ENCODE peak calls at places on chromosomes 2 and 18, in ten cellular contexts. B is psoas muscle; N is breast epithelium; P is spleen; G is body of pancreas; D is ovary; M is left lung; H is astrocyte; O is left ventricle myocardium inferior; E is CD8-positive, alpha-beta T cell. Q is an unnamed sample.

GRCh38 chr2:208265371-208265806 is 666 bp upstream of the PIKFYVE start:
- DNase-seq in P (peak), D (no peak), G (no peak), E (peak), H (peak), M (no peak), O (no peak), N (no peak), B (peak), Q (no peak)

GRCh38 chr2:15803987-15804619 is 136.2 kb upstream of the MYCN start:
- DNase-seq in M (no peak), P (no peak), D (no peak), O (no peak), G (no peak), B (no peak), E (no peak), N (no peak), H (no peak), Q (no peak)

GRCh38 chr2:221571108-221571390 is 1.1 kb downstream of the EPHA4 start:
- DNase-seq in M (no peak), O (no peak), E (peak), D (peak), G (no peak), N (no peak), H (peak), B (no peak), P (peak), Q (no peak)

GRCh38 chr18:75125359-75126331 is 83.3 kb downstream of the PTGR3 start:
- DNase-seq in N (peak), E (no peak), O (no peak), P (peak), M (no peak), D (no peak), B (no peak), G (no peak), H (peak), Q (peak)

GRCh38 chr2:43484323-43484930 is 111.4 kb downstream of the THADA start:
- DNase-seq in O (no peak), P (no peak), B (no peak), M (no peak), N (no peak), E (no peak), H (peak), D (no peak), G (no peak), Q (no peak)

GRCh38 chr18:58645398-58645797 is 16.5 kb upstream of the ALPK2 start:
- DNase-seq in G (no peak), O (no peak), B (no peak), N (no peak), D (no peak), E (no peak), P (no peak), H (peak), M (no peak), Q (no peak)

GRCh38 chr2:196941398-196942078 is 15.0 kb upstream of the PGAP1 start:
- DNase-seq in H (no peak), B (no peak), M (no peak), P (no peak), D (no peak), N (no peak), G (no peak), E (no peak), O (no peak), Q (no peak)

GRCh38 chr2:201484805-201485204 is 33.3 kb downstream of the STRADB start:
- DNase-seq in P (no peak), N (no peak), B (no peak), D (no peak), H (no peak), O (no peak), M (no peak), G (no peak), E (no peak), Q (no peak)

GRCh38 chr2:180694445-180695421 is 285.7 kb upstream of the UBE2E3 start:
- DNase-seq in N (no peak), D (no peak), P (no peak), H (no peak), G (no peak), B (no peak), O (no peak), M (no peak), E (no peak), Q (no peak)
- H3K4me3 ChIP-seq in N (no peak), D (no peak), P (no peak), H (no peak), G (no peak), B (no peak), O (no peak), M (no peak), E (no peak), Q (no peak)

GRCh38 chr2:238835726-238836301 is 12.1 kb upstream of the TWIST2 start:
- DNase-seq in B (no peak), G (no peak), H (no peak), N (no peak), P (no peak), D (no peak), M (no peak), E (no peak), O (no peak), Q (no peak)
- TF ChIP-seq CTCF in B (no peak), G (no peak), H (no peak), N (no peak), P (no peak), D (no peak), M (no peak), E (no peak), O (no peak), Q (no peak)

GRCh38 chr18:57532987-57533386 is 53.5 kb downstream of the FECH start:
- DNase-seq in O (no peak), H (no peak), D (no peak), B (no peak), M (no peak), G (no peak), N (no peak), E (no peak), P (no peak), Q (no peak)

GRCh38 chr18:57534535-57534934 is 52.0 kb downstream of the FECH start:
- DNase-seq in H (no peak), E (no peak), N (no peak), D (no peak), G (no peak), B (no peak), M (no peak), O (no peak), P (no peak), Q (no peak)

GRCh38 chr18:57533901-57534300 is 52.6 kb downstream of the FECH start:
- DNase-seq in B (no peak), O (no peak), E (no peak), P (no peak), G (no peak), N (no peak), H (no peak), D (no peak), M (no peak), Q (no peak)

GRCh38 chr18:57529151-57529550 is 57.4 kb downstream of the FECH start:
- DNase-seq in M (no peak), N (no peak), B (no peak), H (no peak), E (no peak), G (no peak), P (no peak), O (no peak), D (no peak), Q (no peak)

GRCh38 chr18:57533399-57533884 is 53.1 kb downstream of the FECH start:
- DNase-seq in E (no peak), O (no peak), D (no peak), B (no peak), G (no peak), H (no peak), P (no peak), M (no peak), N (no peak), Q (no peak)
- H3K4me3 ChIP-seq in E (no peak), O (peak), D (no peak), B (peak), G (no peak), H (no peak), P (no peak), M (no peak), N (no peak), Q (no peak)

GRCh38 chr2:46859482-46859881 is 56.1 kb downstream of the MCFD2 start:
- DNase-seq in P (no peak), E (no peak), O (no peak), M (no peak), B (no peak), N (no peak), G (no peak), H (no peak), D (peak), Q (no peak)

GRCh38 chr2:46856336-46856735 is 59.3 kb downstream of the MCFD2 start:
- DNase-seq in H (no peak), O (no peak), D (no peak), B (no peak), P (no peak), G (no peak), M (no peak), E (no peak), N (no peak), Q (no peak)

GRCh38 chr2:46858697-46859080 is 56.9 kb downstream of the MCFD2 start:
- DNase-seq in M (no peak), O (no peak), H (peak), D (no peak), G (no peak), P (no peak), E (no peak), N (no peak), B (no peak), Q (no peak)

GRCh38 chr2:46855805-46856204 is 59.8 kb downstream of the MCFD2 start:
- DNase-seq in O (no peak), P (no peak), E (no peak), N (no peak), B (no peak), G (no peak), M (no peak), D (no peak), H (no peak), Q (no peak)

DNA sequence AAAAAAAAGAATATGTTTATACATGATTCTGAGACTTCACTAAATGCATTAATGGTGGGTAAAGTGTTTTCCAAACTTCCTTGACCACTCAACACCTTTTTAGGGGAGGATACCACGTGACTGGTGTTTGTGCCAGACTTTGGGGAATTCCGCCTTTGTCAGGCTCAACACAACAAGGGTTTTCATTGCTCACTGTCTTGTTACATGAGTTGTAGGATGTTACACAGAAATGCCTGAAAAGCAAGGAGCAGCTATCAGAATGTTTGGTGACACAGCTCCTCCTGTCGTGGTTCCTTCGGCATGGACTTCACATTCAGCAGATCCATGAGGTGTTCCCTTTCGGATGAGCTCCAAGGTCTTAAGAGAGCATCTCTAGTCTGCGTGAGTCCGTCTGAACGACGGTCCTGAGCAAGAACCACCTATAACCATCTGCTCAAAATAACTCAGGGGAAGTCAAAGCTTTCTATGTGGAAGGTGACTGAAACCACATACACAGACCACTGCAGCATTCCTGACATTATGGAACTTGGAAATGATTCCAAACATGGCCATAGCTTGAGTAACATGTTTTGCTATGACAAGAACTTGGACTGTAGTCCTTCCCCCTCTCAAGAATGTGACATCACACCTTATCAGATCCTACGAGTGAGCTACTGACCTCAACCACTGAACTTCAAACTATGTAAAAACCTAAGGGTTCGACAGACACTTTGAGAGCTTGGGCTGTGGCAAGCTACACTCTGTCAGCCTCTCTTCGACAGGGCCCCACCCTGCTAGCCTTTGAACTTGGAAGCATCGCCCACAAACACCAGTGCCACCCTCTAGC is 57.5 kb downstream of the MCFD2 start:
- DNase-seq in O (no peak), D (peak), P (no peak), N (no peak), H (peak), E (no peak), M (no peak), B (no peak), G (no peak), Q (no peak)
- TF ChIP-seq CTCF in O (no peak), D (no peak), P (no peak), N (no peak), H (no peak), E (no peak), M (no peak), B (no peak), G (no peak), Q (no peak)

GRCh38 chr18:45690975-45691815 is 32.8 kb upstream of the SLC14A1 start:
- DNase-seq in O (peak), B (peak), E (peak), N (peak), M (peak), P (peak), G (peak), D (peak), H (peak), Q (peak)
- H3K4me3 ChIP-seq in O (no peak), B (no peak), E (no peak), N (no peak), M (no peak), P (no peak), G (no peak), D (no peak), H (no peak), Q (no peak)

Q was measured in dorsolateral prefrontal cortex.